ENCODE peak calls at places on chromosomes 5 and 9, in four cellular contexts. One of them, this sample, is unnamed. For H3K4me1, the result is how much of the 10 kb centered on the place peaks cover.

GRCh38 chr9:119689879-119690278 is 320.6 kb upstream of the BRINP1 start:
- DNase-seq in neuronal stem cell: peak
- DNase-seq in left ventricle myocardium inferior: no peak
- DNase-seq in CD8-positive, alpha-beta T cell: no peak
- DNase-seq in this sample: peak

GRCh38 chr5:140869555-140869886 is 764 bp downstream of the PCDHA11 start:
- DNase-seq in CD8-positive, alpha-beta T cell: no peak
- DNase-seq in neuronal stem cell: no peak
- DNase-seq in left ventricle myocardium inferior: no peak
- DNase-seq in this sample: no peak

GRCh38 chr5:21919417-21920022 is 933.6 kb downstream of the CDH12 start:
- DNase-seq in neuronal stem cell: peak
- DNase-seq in CD8-positive, alpha-beta T cell: no peak
- DNase-seq in left ventricle myocardium inferior: no peak
- DNase-seq in this sample: peak

GRCh38 chr5:124599048-124599973 is 147.1 kb downstream of the ZNF608 start:
- DNase-seq in CD8-positive, alpha-beta T cell: no peak
- DNase-seq in neuronal stem cell: no peak
- DNase-seq in left ventricle myocardium inferior: no peak
- DNase-seq in this sample: no peak

GRCh38 chr5:141094481-141095262 is at the start of gene PCDHB2:
- DNase-seq in neuronal stem cell: peak
- DNase-seq in left ventricle myocardium inferior: no peak
- DNase-seq in CD8-positive, alpha-beta T cell: no peak
- DNase-seq in this sample: peak

GRCh38 chr5:80083115-80083890 is 48.2 kb downstream of the THBS4 start:
- DNase-seq in CD8-positive, alpha-beta T cell: peak
- DNase-seq in left ventricle myocardium inferior: no peak
- DNase-seq in neuronal stem cell: peak
- DNase-seq in this sample: peak

GRCh38 chr9:96758845-96759673 is 18.8 kb downstream of the ZNF510 start:
- DNase-seq in neuronal stem cell: no peak
- DNase-seq in left ventricle myocardium inferior: no peak
- DNase-seq in CD8-positive, alpha-beta T cell: no peak
- DNase-seq in this sample: no peak

GRCh38 chr5:175922192-175922885 is 45.8 kb downstream of the THOC3 start:
- DNase-seq in left ventricle myocardium inferior: no peak
- DNase-seq in neuronal stem cell: no peak
- DNase-seq in CD8-positive, alpha-beta T cell: no peak
- DNase-seq in this sample: no peak

GRCh38 chr5:80798633-80799032 is 143.8 kb upstream of the DHFR start:
- DNase-seq in left ventricle myocardium inferior: no peak
- DNase-seq in neuronal stem cell: no peak
- DNase-seq in CD8-positive, alpha-beta T cell: no peak
- DNase-seq in this sample: no peak

GRCh38 chr9:109098221-109098959 is 21.4 kb downstream of the TMEM245 start:
- DNase-seq in CD8-positive, alpha-beta T cell: no peak
- DNase-seq in left ventricle myocardium inferior: no peak
- DNase-seq in neuronal stem cell: peak
- DNase-seq in this sample: peak

GRCh38 chr5:73263001-73263710 is 90.2 kb downstream of the TMEM174 start:
- DNase-seq in neuronal stem cell: no peak
- DNase-seq in CD8-positive, alpha-beta T cell: no peak
- DNase-seq in left ventricle myocardium inferior: no peak
- DNase-seq in this sample: no peak

GRCh38 chr5:141866111-141866510 is 12.1 kb downstream of the PCDH1 start:
- DNase-seq in neuronal stem cell: no peak
- DNase-seq in CD8-positive, alpha-beta T cell: no peak
- DNase-seq in left ventricle myocardium inferior: no peak
- DNase-seq in this sample: no peak

GRCh38 chr9:15155826-15156225 is 151.2 kb downstream of the TTC39B start:
- DNase-seq in left ventricle myocardium inferior: no peak
- DNase-seq in neuronal stem cell: no peak
- DNase-seq in CD8-positive, alpha-beta T cell: no peak
- DNase-seq in this sample: no peak

GRCh38 chr5:133910596-133910995 is 57.8 kb downstream of the C5orf15 start:
- DNase-seq in CD8-positive, alpha-beta T cell: no peak
- DNase-seq in neuronal stem cell: no peak
- DNase-seq in left ventricle myocardium inferior: peak
- DNase-seq in this sample: no peak

GRCh38 chr9:137580209-137580957 is 1.7 kb upstream of the DPH7 start:
- DNase-seq in neuronal stem cell: no peak
- DNase-seq in left ventricle myocardium inferior: no peak
- DNase-seq in CD8-positive, alpha-beta T cell: no peak
- DNase-seq in this sample: no peak

GRCh38 chr9:36292641-36293040 is 34.4 kb upstream of the GNE start:
- DNase-seq in neuronal stem cell: no peak
- DNase-seq in CD8-positive, alpha-beta T cell: no peak
- DNase-seq in left ventricle myocardium inferior: no peak
- DNase-seq in this sample: no peak

GRCh38 chr5:107468286-107468685 is 202.5 kb downstream of the EFNA5 start:
- DNase-seq in neuronal stem cell: no peak
- DNase-seq in left ventricle myocardium inferior: no peak
- DNase-seq in CD8-positive, alpha-beta T cell: no peak
- DNase-seq in this sample: no peak

GRCh38 chr5:83048811-83049210 is 28.4 kb downstream of the TMEM167A start:
- DNase-seq in neuronal stem cell: no peak
- DNase-seq in CD8-positive, alpha-beta T cell: no peak
- DNase-seq in left ventricle myocardium inferior: no peak
- DNase-seq in this sample: no peak

GRCh38 chr9:110828148-110828730 is 159.6 kb downstream of the MUSK start:
- DNase-seq in CD8-positive, alpha-beta T cell: no peak
- DNase-seq in neuronal stem cell: no peak
- DNase-seq in left ventricle myocardium inferior: peak
- DNase-seq in this sample: no peak

GRCh38 chr5:153460421-153460820 is 30.0 kb upstream of the GRIA1 start:
- DNase-seq in CD8-positive, alpha-beta T cell: no peak
- DNase-seq in left ventricle myocardium inferior: no peak
- DNase-seq in neuronal stem cell: no peak
- DNase-seq in this sample: no peak

GRCh38 chr9:5801739-5802113 is 31.2 kb downstream of the ERMP1 start:
- DNase-seq in left ventricle myocardium inferior: no peak
- DNase-seq in CD8-positive, alpha-beta T cell: no peak
- DNase-seq in neuronal stem cell: no peak
- DNase-seq in this sample: no peak

GRCh38 chr5:50667079-50667652 is 729 bp downstream of the PARP8 start:
- DNase-seq in CD8-positive, alpha-beta T cell: no peak
- DNase-seq in left ventricle myocardium inferior: peak
- DNase-seq in neuronal stem cell: peak
- DNase-seq in this sample: peak

GRCh38 chr5:98698359-98698758 is 75.1 kb upstream of the RGMB start:
- DNase-seq in CD8-positive, alpha-beta T cell: no peak
- DNase-seq in left ventricle myocardium inferior: no peak
- DNase-seq in neuronal stem cell: no peak
- DNase-seq in this sample: no peak

GRCh38 chr9:9585920-9586319 is 1026.9 kb downstream of the PTPRD start:
- DNase-seq in neuronal stem cell: no peak
- DNase-seq in left ventricle myocardium inferior: no peak
- DNase-seq in CD8-positive, alpha-beta T cell: no peak
- DNase-seq in this sample: no peak

GRCh38 chr9:131739988-131740648 is at the start of gene RAPGEF1:
- DNase-seq in left ventricle myocardium inferior: peak
- DNase-seq in neuronal stem cell: peak
- DNase-seq in CD8-positive, alpha-beta T cell: peak
- DNase-seq in this sample: peak

GRCh38 chr5:133316346-133317343 is 264.8 kb downstream of the HSPA4 start:
- DNase-seq in neuronal stem cell: peak
- DNase-seq in CD8-positive, alpha-beta T cell: no peak
- DNase-seq in left ventricle myocardium inferior: no peak
- DNase-seq in this sample: peak

DNA sequence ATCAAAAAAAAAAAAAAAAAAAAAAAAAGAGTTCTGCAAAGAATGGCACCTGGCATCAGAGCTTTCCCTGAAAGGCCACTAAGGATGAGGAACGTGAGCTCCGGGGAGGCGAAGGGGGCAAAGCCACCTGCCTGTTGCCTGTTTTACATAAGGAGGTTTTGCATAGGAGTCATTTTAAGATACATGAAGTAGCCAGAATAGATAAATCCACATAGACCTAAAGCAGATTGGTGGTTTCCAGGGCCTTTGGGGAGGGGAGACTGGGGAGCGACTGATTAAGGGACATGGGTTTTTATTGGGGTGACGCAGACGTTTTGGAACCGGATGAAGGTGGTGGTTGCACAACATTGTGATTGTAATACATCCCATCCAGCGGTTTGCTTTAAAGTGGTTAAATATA is 7.1 kb downstream of the NEK6 start:
- DNase-seq in CD8-positive, alpha-beta T cell: no peak
- DNase-seq in neuronal stem cell: no peak
- DNase-seq in left ventricle myocardium inferior: no peak
- DNase-seq in this sample: no peak
- H3K4me1 ChIP-seq in CD8-positive, alpha-beta T cell: under half
- H3K4me1 ChIP-seq in neuronal stem cell: half or more
- H3K4me1 ChIP-seq in left ventricle myocardium inferior: half or more
- H3K4me1 ChIP-seq in this sample: under half

DNA sequence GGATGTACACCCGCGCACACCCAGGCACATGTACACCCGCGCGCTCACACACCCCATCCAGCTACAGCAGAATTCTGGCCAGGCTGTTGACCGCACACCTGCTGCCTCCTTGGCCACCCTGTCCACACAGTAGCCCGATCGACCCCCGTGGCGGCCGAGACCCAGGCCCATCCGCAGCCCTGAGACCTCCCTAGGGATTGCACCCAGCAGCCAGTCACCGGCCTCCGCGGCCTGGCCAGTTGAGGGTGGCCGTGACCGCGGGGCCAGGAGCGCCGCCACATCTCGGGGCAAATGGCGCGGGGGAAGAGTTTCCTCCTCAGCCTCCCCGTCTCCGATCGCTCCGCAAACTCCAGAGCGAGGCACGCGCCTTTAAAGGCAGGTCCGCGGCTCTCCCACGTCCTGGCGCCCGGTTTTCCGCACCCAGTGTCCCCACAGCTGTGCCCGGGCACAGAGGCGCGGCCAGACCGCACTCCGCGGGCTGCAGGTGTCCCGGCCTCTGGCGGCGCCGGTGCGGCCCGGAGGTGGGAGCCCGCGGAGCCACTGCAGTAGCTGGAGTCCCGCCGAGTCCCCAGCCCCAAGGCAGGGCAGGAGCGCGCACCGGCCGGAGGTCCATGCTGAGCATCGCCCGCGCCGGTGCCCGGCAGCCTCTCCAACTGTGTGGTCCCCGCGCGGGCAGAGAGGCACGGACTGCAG is 626 bp upstream of the ADAMTS16 start:
- DNase-seq in left ventricle myocardium inferior: no peak
- DNase-seq in neuronal stem cell: peak
- DNase-seq in CD8-positive, alpha-beta T cell: no peak
- DNase-seq in this sample: no peak
- H3K4me3 ChIP-seq in left ventricle myocardium inferior: peak
- H3K4me3 ChIP-seq in neuronal stem cell: peak
- H3K4me3 ChIP-seq in CD8-positive, alpha-beta T cell: no peak
- H3K4me3 ChIP-seq in this sample: no peak

DNA sequence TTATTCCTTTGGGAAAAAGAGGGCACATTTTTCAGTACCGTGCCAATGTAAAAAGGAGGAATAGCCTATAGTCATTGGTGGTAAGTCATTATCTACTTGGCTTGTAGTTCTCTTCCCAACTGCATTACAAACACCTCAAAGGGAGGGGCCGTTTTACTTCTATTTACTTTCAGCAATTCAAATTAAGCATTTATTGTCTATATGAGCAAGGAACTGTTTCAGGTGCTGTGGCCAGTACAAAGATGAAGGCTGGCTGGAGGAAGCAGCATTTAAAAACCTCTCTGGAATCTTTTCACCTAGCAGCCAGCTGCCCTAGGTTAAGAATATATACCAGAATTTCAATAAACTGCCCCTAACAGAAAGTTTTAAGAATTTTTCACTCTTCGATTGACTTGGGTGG is 48.9 kb downstream of the SEMA6A start:
- DNase-seq in CD8-positive, alpha-beta T cell: no peak
- DNase-seq in neuronal stem cell: no peak
- DNase-seq in left ventricle myocardium inferior: no peak
- DNase-seq in this sample: no peak
- H3K4me1 ChIP-seq in CD8-positive, alpha-beta T cell: under half
- H3K4me1 ChIP-seq in neuronal stem cell: under half
- H3K4me1 ChIP-seq in left ventricle myocardium inferior: half or more
- H3K4me1 ChIP-seq in this sample: half or more

DNA sequence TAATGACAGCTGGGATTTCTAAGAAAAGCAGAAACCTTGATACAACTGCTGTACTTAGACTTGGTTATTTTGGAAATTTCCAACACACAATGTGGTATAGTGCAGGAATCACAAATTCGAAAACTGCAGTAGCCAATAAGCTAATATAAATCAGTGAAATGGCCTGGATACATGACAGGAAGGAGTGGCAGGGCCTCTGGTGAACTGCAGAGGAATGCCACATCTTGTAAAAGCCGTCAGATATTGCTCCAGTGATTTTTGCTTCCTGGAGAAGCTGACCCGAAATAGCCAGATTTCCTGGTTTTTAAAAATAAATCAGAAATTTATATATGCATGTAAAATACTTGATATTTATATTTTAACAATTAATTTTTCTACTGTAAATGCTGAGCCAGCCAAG is 182.6 kb downstream of the RASEF start:
- DNase-seq in CD8-positive, alpha-beta T cell: no peak
- DNase-seq in left ventricle myocardium inferior: no peak
- DNase-seq in neuronal stem cell: no peak
- DNase-seq in this sample: no peak
- H3K4me3 ChIP-seq in CD8-positive, alpha-beta T cell: no peak
- H3K4me3 ChIP-seq in left ventricle myocardium inferior: no peak
- H3K4me3 ChIP-seq in neuronal stem cell: no peak
- H3K4me3 ChIP-seq in this sample: no peak

GRCh38 chr5:177470759-177471536 is 2.5 kb downstream of the DBN1 start:
- DNase-seq in neuronal stem cell: no peak
- DNase-seq in left ventricle myocardium inferior: no peak
- DNase-seq in CD8-positive, alpha-beta T cell: no peak
- DNase-seq in this sample: no peak

GRCh38 chr5:177473461-177473991 is at the start of gene DBN1:
- DNase-seq in neuronal stem cell: no peak
- DNase-seq in left ventricle myocardium inferior: peak
- DNase-seq in CD8-positive, alpha-beta T cell: no peak
- DNase-seq in this sample: peak

GRCh38 chr5:177474094-177474493 is 660 bp upstream of the DBN1 start:
- DNase-seq in left ventricle myocardium inferior: no peak
- DNase-seq in CD8-positive, alpha-beta T cell: no peak
- DNase-seq in neuronal stem cell: no peak
- DNase-seq in this sample: no peak

GRCh38 chr5:177471610-177472356 is 1.7 kb downstream of the DBN1 start:
- DNase-seq in neuronal stem cell: no peak
- DNase-seq in CD8-positive, alpha-beta T cell: peak
- DNase-seq in left ventricle myocardium inferior: peak
- DNase-seq in this sample: peak

GRCh38 chr5:177472460-177473441 is 683 bp downstream of the DBN1 start:
- DNase-seq in CD8-positive, alpha-beta T cell: peak
- DNase-seq in neuronal stem cell: peak
- DNase-seq in left ventricle myocardium inferior: no peak
- DNase-seq in this sample: peak
- H3K4me1 ChIP-seq in CD8-positive, alpha-beta T cell: under half
- H3K4me1 ChIP-seq in neuronal stem cell: under half
- H3K4me1 ChIP-seq in left ventricle myocardium inferior: half or more
- H3K4me1 ChIP-seq in this sample: under half